ENCODE peak calls at places on chromosomes 4 and X, in eight cellular contexts. One of them, this sample, is unnamed.

GRCh38 chr4:33104190-33104773 is 2384.1 kb downstream of the PCDH7 start:
- DNase-seq in A673: no peak
- DNase-seq in hepatocyte: no peak
- DNase-seq in GM23338: peak
- DNase-seq in MM.1S: peak
- DNase-seq in psoas muscle: no peak
- DNase-seq in astrocyte of the spinal cord: no peak
- DNase-seq in left ventricle myocardium inferior: no peak
- DNase-seq in this sample: peak

GRCh38 chrX:155293771-155294170 is 29.5 kb upstream of the RAB39B start:
- DNase-seq in A673: no peak
- DNase-seq in astrocyte of the spinal cord: no peak
- DNase-seq in hepatocyte: no peak
- DNase-seq in MM.1S: no peak
- DNase-seq in psoas muscle: no peak
- DNase-seq in left ventricle myocardium inferior: no peak
- DNase-seq in GM23338: no peak
- DNase-seq in this sample: no peak

GRCh38 chrX:69093960-69094935 is 71.0 kb downstream of the PJA1 start:
- DNase-seq in left ventricle myocardium inferior: no peak
- DNase-seq in hepatocyte: peak
- DNase-seq in psoas muscle: no peak
- DNase-seq in GM23338: peak
- DNase-seq in astrocyte of the spinal cord: peak
- DNase-seq in MM.1S: no peak
- DNase-seq in A673: peak
- DNase-seq in this sample: peak

GRCh38 chr4:150108693-150109092 is 30.4 kb downstream of the DCLK2 start:
- DNase-seq in psoas muscle: no peak
- DNase-seq in hepatocyte: peak
- DNase-seq in MM.1S: no peak
- DNase-seq in GM23338: no peak
- DNase-seq in A673: no peak
- DNase-seq in astrocyte of the spinal cord: no peak
- DNase-seq in left ventricle myocardium inferior: no peak
- DNase-seq in this sample: no peak

GRCh38 chr4:3880595-3881120 is 114.5 kb downstream of the ADRA2C start:
- DNase-seq in GM23338: peak
- DNase-seq in psoas muscle: peak
- DNase-seq in astrocyte of the spinal cord: peak
- DNase-seq in hepatocyte: peak
- DNase-seq in MM.1S: peak
- DNase-seq in left ventricle myocardium inferior: peak
- DNase-seq in A673: peak
- DNase-seq in this sample: peak

GRCh38 chr4:73870260-73870659 is 1.1 kb downstream of the CXCL1 start:
- DNase-seq in astrocyte of the spinal cord: no peak
- DNase-seq in MM.1S: no peak
- DNase-seq in psoas muscle: no peak
- DNase-seq in A673: no peak
- DNase-seq in left ventricle myocardium inferior: no peak
- DNase-seq in GM23338: peak
- DNase-seq in hepatocyte: no peak
- DNase-seq in this sample: no peak

GRCh38 chrX:2397648-2398340 is 103.0 kb downstream of the DHRSX start:
- DNase-seq in astrocyte of the spinal cord: peak
- DNase-seq in MM.1S: no peak
- DNase-seq in A673: no peak
- DNase-seq in left ventricle myocardium inferior: no peak
- DNase-seq in GM23338: no peak
- DNase-seq in hepatocyte: no peak
- DNase-seq in psoas muscle: no peak
- DNase-seq in this sample: no peak

GRCh38 chr4:152709675-152710438 is 30.1 kb upstream of the TMEM154 start:
- DNase-seq in A673: peak
- DNase-seq in GM23338: peak
- DNase-seq in hepatocyte: no peak
- DNase-seq in left ventricle myocardium inferior: no peak
- DNase-seq in astrocyte of the spinal cord: no peak
- DNase-seq in MM.1S: peak
- DNase-seq in psoas muscle: no peak
- DNase-seq in this sample: peak

GRCh38 chrX:154804957-154805695 is at the start of gene MPP1:
- DNase-seq in psoas muscle: peak
- DNase-seq in left ventricle myocardium inferior: peak
- DNase-seq in A673: peak
- DNase-seq in astrocyte of the spinal cord: peak
- DNase-seq in GM23338: peak
- DNase-seq in MM.1S: peak
- DNase-seq in hepatocyte: peak
- DNase-seq in this sample: peak

GRCh38 chrX:132023896-132024386 is 839 bp downstream of the STK26 start:
- DNase-seq in psoas muscle: no peak
- DNase-seq in MM.1S: peak
- DNase-seq in GM23338: peak
- DNase-seq in astrocyte of the spinal cord: no peak
- DNase-seq in hepatocyte: no peak
- DNase-seq in left ventricle myocardium inferior: peak
- DNase-seq in A673: peak
- DNase-seq in this sample: peak

GRCh38 chrX:12505127-12505526 is 286.1 kb upstream of the PRPS2 start:
- DNase-seq in GM23338: no peak
- DNase-seq in A673: no peak
- DNase-seq in left ventricle myocardium inferior: no peak
- DNase-seq in hepatocyte: no peak
- DNase-seq in MM.1S: no peak
- DNase-seq in astrocyte of the spinal cord: no peak
- DNase-seq in psoas muscle: no peak
- DNase-seq in this sample: no peak

GRCh38 chr4:164935363-164935762 is 42.1 kb downstream of the TRIM61 start:
- DNase-seq in left ventricle myocardium inferior: no peak
- DNase-seq in astrocyte of the spinal cord: no peak
- DNase-seq in GM23338: peak
- DNase-seq in MM.1S: peak
- DNase-seq in hepatocyte: no peak
- DNase-seq in psoas muscle: no peak
- DNase-seq in A673: peak
- DNase-seq in this sample: peak

GRCh38 chr4:6221296-6221850 is 21.0 kb upstream of the JAKMIP1 start:
- DNase-seq in GM23338: peak
- DNase-seq in astrocyte of the spinal cord: no peak
- DNase-seq in hepatocyte: no peak
- DNase-seq in left ventricle myocardium inferior: no peak
- DNase-seq in psoas muscle: no peak
- DNase-seq in MM.1S: no peak
- DNase-seq in A673: no peak
- DNase-seq in this sample: no peak

GRCh38 chrX:9352683-9353430 is 112.0 kb upstream of the TBL1X start:
- DNase-seq in left ventricle myocardium inferior: no peak
- DNase-seq in hepatocyte: no peak
- DNase-seq in MM.1S: peak
- DNase-seq in psoas muscle: no peak
- DNase-seq in GM23338: no peak
- DNase-seq in astrocyte of the spinal cord: peak
- DNase-seq in A673: no peak
- DNase-seq in this sample: peak

GRCh38 chr4:182743815-182744214 is 173.4 kb downstream of the DCTD start:
- DNase-seq in psoas muscle: no peak
- DNase-seq in left ventricle myocardium inferior: no peak
- DNase-seq in GM23338: no peak
- DNase-seq in A673: no peak
- DNase-seq in astrocyte of the spinal cord: no peak
- DNase-seq in hepatocyte: no peak
- DNase-seq in MM.1S: no peak
- DNase-seq in this sample: no peak

GRCh38 chr4:5989236-5990225 is 28.7 kb downstream of the C4orf50 start:
- DNase-seq in A673: no peak
- DNase-seq in psoas muscle: no peak
- DNase-seq in hepatocyte: no peak
- DNase-seq in GM23338: no peak
- DNase-seq in astrocyte of the spinal cord: no peak
- DNase-seq in left ventricle myocardium inferior: no peak
- DNase-seq in MM.1S: no peak
- DNase-seq in this sample: no peak

GRCh38 chr4:89681219-89681618 is 155.7 kb downstream of the SNCA start:
- DNase-seq in psoas muscle: no peak
- DNase-seq in hepatocyte: peak
- DNase-seq in astrocyte of the spinal cord: no peak
- DNase-seq in A673: no peak
- DNase-seq in left ventricle myocardium inferior: no peak
- DNase-seq in MM.1S: peak
- DNase-seq in GM23338: peak
- DNase-seq in this sample: no peak
- H3K4me3 ChIP-seq in psoas muscle: no peak
- H3K4me3 ChIP-seq in hepatocyte: no peak
- H3K4me3 ChIP-seq in astrocyte of the spinal cord: no peak
- H3K4me3 ChIP-seq in A673: no peak
- H3K4me3 ChIP-seq in left ventricle myocardium inferior: no peak
- H3K4me3 ChIP-seq in MM.1S: no peak
- H3K4me3 ChIP-seq in GM23338: peak
- H3K4me3 ChIP-seq in this sample: no peak

DNA sequence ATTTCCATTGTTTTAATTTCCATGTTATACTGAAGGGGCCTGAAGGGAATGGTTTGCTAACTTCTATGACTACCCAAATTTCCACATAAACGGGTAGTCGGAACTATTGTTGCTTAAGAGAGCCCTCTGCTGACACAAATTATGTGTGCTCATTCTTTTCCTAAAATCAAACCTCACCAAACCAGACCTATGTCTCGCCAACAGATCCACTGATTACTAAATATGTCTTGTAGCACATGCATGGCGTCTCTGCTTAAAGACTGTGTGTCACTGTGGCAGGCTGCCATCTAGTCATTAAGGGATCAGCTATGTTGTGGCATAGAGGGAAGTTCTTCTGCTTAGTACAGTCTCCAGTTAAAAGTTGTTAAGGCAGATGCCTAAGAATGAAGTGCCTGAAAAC is 25.1 kb downstream of the PIR start:
- DNase-seq in astrocyte of the spinal cord: peak
- DNase-seq in psoas muscle: peak
- DNase-seq in A673: peak
- DNase-seq in left ventricle myocardium inferior: no peak
- DNase-seq in GM23338: peak
- DNase-seq in hepatocyte: peak
- DNase-seq in MM.1S: no peak
- DNase-seq in this sample: peak
- TF ChIP-seq CTCF in astrocyte of the spinal cord: peak
- TF ChIP-seq CTCF in psoas muscle: peak
- TF ChIP-seq CTCF in A673: peak
- TF ChIP-seq CTCF in left ventricle myocardium inferior: peak
- TF ChIP-seq CTCF in GM23338: peak
- TF ChIP-seq CTCF in hepatocyte: peak
- TF ChIP-seq CTCF in MM.1S: peak
- TF ChIP-seq CTCF in this sample: peak

DNA sequence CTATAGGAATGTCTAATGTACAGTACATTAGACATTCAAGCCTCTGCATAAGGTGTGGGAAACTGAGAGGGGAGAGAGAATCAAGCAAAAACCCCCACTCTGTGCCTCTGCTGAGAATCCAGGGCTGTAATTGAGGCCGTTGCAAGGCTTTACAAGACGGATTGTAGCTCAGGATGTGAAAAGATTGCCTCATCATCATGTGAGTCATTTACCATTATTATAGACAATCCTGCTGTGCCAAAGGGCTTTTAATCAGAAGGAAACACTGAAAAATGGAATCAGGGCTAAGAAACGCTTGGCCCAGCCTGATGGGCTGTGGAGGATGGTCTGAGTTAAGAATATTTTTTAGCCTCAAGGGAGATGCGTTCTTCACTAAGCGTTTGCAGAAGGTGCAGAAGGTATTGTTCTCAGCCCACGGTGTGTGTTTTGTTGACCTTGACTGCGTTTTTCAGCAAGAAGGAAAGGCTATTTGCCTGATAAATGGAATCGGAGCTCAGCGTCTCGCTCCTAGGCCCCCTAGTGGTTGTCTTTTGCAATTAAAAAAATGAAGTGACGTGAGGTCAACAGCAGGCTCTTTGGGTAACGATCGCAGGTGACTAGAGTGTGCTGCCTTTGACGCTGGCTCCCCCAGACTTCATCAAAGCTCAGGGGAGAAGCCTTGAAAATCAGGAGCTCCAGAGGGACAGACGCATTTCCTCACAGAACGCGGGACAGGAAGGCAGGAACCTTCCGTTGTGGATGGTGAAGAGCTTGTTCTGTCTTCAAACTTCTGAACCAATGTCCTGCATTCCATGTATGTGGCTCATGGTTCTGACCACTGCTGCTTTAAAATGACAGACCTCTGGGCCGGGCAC is 18.1 kb upstream of the CHRNA9 start:
- DNase-seq in psoas muscle: no peak
- DNase-seq in hepatocyte: peak
- DNase-seq in left ventricle myocardium inferior: no peak
- DNase-seq in astrocyte of the spinal cord: peak
- DNase-seq in A673: peak
- DNase-seq in GM23338: peak
- DNase-seq in MM.1S: peak
- DNase-seq in this sample: peak
- H3K4me3 ChIP-seq in psoas muscle: peak
- H3K4me3 ChIP-seq in hepatocyte: peak
- H3K4me3 ChIP-seq in left ventricle myocardium inferior: peak
- H3K4me3 ChIP-seq in astrocyte of the spinal cord: peak
- H3K4me3 ChIP-seq in A673: peak
- H3K4me3 ChIP-seq in GM23338: no peak
- H3K4me3 ChIP-seq in MM.1S: peak
- H3K4me3 ChIP-seq in this sample: peak

GRCh38 chr4:69026974-69027373 is 69.3 kb upstream of the UGT2B7 start:
- DNase-seq in A673: no peak
- DNase-seq in psoas muscle: no peak
- DNase-seq in MM.1S: no peak
- DNase-seq in hepatocyte: no peak
- DNase-seq in astrocyte of the spinal cord: no peak
- DNase-seq in left ventricle myocardium inferior: no peak
- DNase-seq in GM23338: no peak
- DNase-seq in this sample: peak

GRCh38 chr4:69025999-69026387 is 70.3 kb upstream of the UGT2B7 start:
- DNase-seq in astrocyte of the spinal cord: no peak
- DNase-seq in A673: no peak
- DNase-seq in hepatocyte: no peak
- DNase-seq in left ventricle myocardium inferior: no peak
- DNase-seq in MM.1S: no peak
- DNase-seq in GM23338: no peak
- DNase-seq in psoas muscle: no peak
- DNase-seq in this sample: no peak

DNA sequence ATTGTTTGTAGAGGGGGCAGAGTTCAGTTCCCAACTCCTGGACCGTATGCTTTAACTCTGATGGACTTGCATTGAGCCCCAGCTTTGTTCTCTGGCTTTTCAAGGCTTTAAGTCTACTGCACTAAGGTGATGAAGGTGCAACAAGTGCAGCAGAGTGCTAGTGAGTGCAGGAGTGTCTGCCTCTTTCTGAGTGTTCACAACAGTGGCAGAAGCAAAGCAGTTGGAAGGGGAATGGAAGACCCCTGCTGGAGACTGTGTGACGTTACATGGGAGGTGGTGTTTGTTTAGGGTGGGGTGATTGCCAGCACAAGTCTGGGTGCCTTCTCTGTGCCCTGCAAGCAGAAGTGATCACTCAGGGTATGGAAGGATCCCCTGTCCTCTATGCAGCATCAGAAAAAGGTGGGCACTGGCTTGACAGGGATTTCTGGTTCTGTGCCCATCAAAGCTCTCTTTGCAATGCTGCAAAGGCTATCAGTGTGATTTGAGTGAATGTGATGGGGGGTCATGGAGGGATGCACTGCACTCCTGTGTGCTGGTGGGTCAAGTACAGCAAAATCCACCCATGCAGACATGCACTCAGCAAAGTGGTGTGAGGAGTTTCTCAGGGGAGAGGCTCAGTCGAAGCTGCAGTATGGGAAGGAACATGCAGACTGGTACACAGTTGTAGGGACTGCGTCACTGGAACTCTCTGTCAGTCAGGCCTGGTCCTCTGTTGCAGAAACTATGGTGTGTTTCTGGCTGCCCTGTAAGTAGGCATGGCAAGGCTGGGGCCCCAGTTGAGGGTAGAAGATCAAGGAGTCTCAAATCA is 70.9 kb upstream of the UGT2B7 start:
- DNase-seq in astrocyte of the spinal cord: no peak
- DNase-seq in MM.1S: peak
- DNase-seq in left ventricle myocardium inferior: no peak
- DNase-seq in hepatocyte: peak
- DNase-seq in psoas muscle: no peak
- DNase-seq in A673: peak
- DNase-seq in GM23338: peak
- DNase-seq in this sample: peak
- TF ChIP-seq CTCF in astrocyte of the spinal cord: peak
- TF ChIP-seq CTCF in MM.1S: peak
- TF ChIP-seq CTCF in left ventricle myocardium inferior: no peak
- TF ChIP-seq CTCF in hepatocyte: peak
- TF ChIP-seq CTCF in psoas muscle: no peak
- TF ChIP-seq CTCF in A673: no peak
- TF ChIP-seq CTCF in GM23338: peak
- TF ChIP-seq CTCF in this sample: peak

This sample was measured in GM12865.